ENCODE peak calls at places on chromosome X, in four cellular contexts. V is substantia nigra, T is NCI-H1105 treated with DMSO at 0.1 percent for 48 hours, F is NCI-H2081 treated with DMSO at 0.1 percent for 48 hours. D is an unnamed sample.
A peak's percentile ranks its signal among the peaks of the same experiment; 100 is the strongest.

GRCh38 chrX:153409414-153410101 is 1.7 kb upstream of the ZFP92 start:
- DNase-seq in V (no peak), T (no peak), F (no peak), D (no peak)

GRCh38 chrX:8738588-8739189 is 6.8 kb upstream of the ANOS1 start:
- DNase-seq in T (peak; percentile 42), F (no peak), V (no peak), D (peak; percentile 64)

GRCh38 chrX:153766098-153766817 is 2.2 kb downstream of the PLXNB3 start:
- DNase-seq in T (no peak), F (no peak), V (no peak), D (peak; percentile 24)

GRCh38 chrX:78665286-78665685 is 6.2 kb upstream of the RTL3 start:
- DNase-seq in F (no peak), V (no peak), T (no peak), D (no peak)

GRCh38 chrX:68835468-68835867 is 6.6 kb downstream of the EFNB1 start:
- DNase-seq in V (no peak), F (no peak), T (no peak), D (no peak)

GRCh38 chrX:10615931-10616780 is 4.2 kb downstream of the MID1 start:
- DNase-seq in V (peak; percentile 9), F (peak; percentile 28), T (peak; percentile 48), D (peak; percentile 57)

GRCh38 chrX:155086961-155087735 is 15.8 kb downstream of the BRCC3 start:
- DNase-seq in F (no peak), T (no peak), V (no peak), D (no peak)

GRCh38 chrX:16771483-16772398 is 14.5 kb upstream of the TXLNG start:
- DNase-seq in F (no peak), T (no peak), V (no peak), D (peak; percentile 23)

GRCh38 chrX:68684291-68684918 is 36.9 kb downstream of the STARD8 start:
- DNase-seq in T (no peak), V (no peak), F (no peak), D (no peak)

GRCh38 chrX:70166601-70167590 is 10.4 kb upstream of the DGAT2L6 start:
- DNase-seq in T (no peak), V (no peak), F (no peak), D (no peak)

GRCh38 chrX:397575-397974 is 10.9 kb upstream of the PPP2R3B start:
- DNase-seq in F (no peak), T (no peak), V (no peak), D (no peak)